ENCODE peak calls at places on chromosomes 6 and 20, in four cellular contexts. One of them, this sample, is unnamed. For H3K36me3, the result is how much of the 10 kb centered on the place peaks cover.

GRCh38 chr20:32037929-32038328 is 14.1 kb upstream of the HCK start:
- DNase-seq in spleen: no peak
- DNase-seq in IMR-90: peak
- DNase-seq in uterus: no peak
- DNase-seq in this sample: no peak

GRCh38 chr6:79188885-79189505 is 45.5 kb downstream of the HMGN3 start:
- DNase-seq in uterus: no peak
- DNase-seq in IMR-90: no peak
- DNase-seq in spleen: no peak
- DNase-seq in this sample: no peak

GRCh38 chr6:4664117-4664626 is 112.0 kb upstream of the CDYL start:
- DNase-seq in IMR-90: peak
- DNase-seq in uterus: peak
- DNase-seq in spleen: no peak
- DNase-seq in this sample: peak

GRCh38 chr6:100134703-100135102 is 140.7 kb upstream of the MCHR2 start:
- DNase-seq in uterus: no peak
- DNase-seq in IMR-90: peak
- DNase-seq in spleen: no peak
- DNase-seq in this sample: no peak

GRCh38 chr20:33730946-33731692 is 677 bp upstream of the ZNF341 start:
- DNase-seq in uterus: no peak
- DNase-seq in IMR-90: no peak
- DNase-seq in spleen: no peak
- DNase-seq in this sample: peak

GRCh38 chr20:1860446-1860845 is 34.8 kb upstream of the SIRPA start:
- DNase-seq in spleen: no peak
- DNase-seq in uterus: no peak
- DNase-seq in IMR-90: peak
- DNase-seq in this sample: no peak

GRCh38 chr6:41298785-41299498 is 12.5 kb upstream of the TREM1 start:
- DNase-seq in uterus: no peak
- DNase-seq in IMR-90: no peak
- DNase-seq in spleen: no peak
- DNase-seq in this sample: no peak

GRCh38 chr6:29948277-29948676 is 5.9 kb downstream of the HLA-A start:
- DNase-seq in uterus: no peak
- DNase-seq in IMR-90: no peak
- DNase-seq in spleen: no peak
- DNase-seq in this sample: no peak

GRCh38 chr20:10626896-10627295 is 46.9 kb downstream of the JAG1 start:
- DNase-seq in spleen: no peak
- DNase-seq in IMR-90: no peak
- DNase-seq in uterus: no peak
- DNase-seq in this sample: no peak

GRCh38 chr6:156126535-156126934 is 650.6 kb upstream of the ARID1B start:
- DNase-seq in uterus: no peak
- DNase-seq in spleen: no peak
- DNase-seq in IMR-90: no peak
- DNase-seq in this sample: no peak

GRCh38 chr6:121881974-121882667 is 446.7 kb downstream of the GJA1 start:
- DNase-seq in uterus: no peak
- DNase-seq in IMR-90: peak
- DNase-seq in spleen: no peak
- DNase-seq in this sample: no peak

GRCh38 chr20:62208061-62208804 is 11.8 kb downstream of the HRH3 start:
- DNase-seq in IMR-90: no peak
- DNase-seq in uterus: no peak
- DNase-seq in spleen: no peak
- DNase-seq in this sample: no peak

GRCh38 chr6:39892490-39893129 is 41.7 kb downstream of the MOCS1 start:
- DNase-seq in uterus: peak
- DNase-seq in spleen: no peak
- DNase-seq in IMR-90: peak
- DNase-seq in this sample: peak

GRCh38 chr6:30361661-30362060 is 16.7 kb downstream of the RPP21 start:
- DNase-seq in uterus: no peak
- DNase-seq in IMR-90: no peak
- DNase-seq in spleen: no peak
- DNase-seq in this sample: no peak

GRCh38 chr6:119079288-119079809 is 885 bp upstream of the FAM184A start:
- DNase-seq in uterus: peak
- DNase-seq in IMR-90: peak
- DNase-seq in spleen: no peak
- DNase-seq in this sample: no peak

GRCh38 chr6:119077643-119078448 is 618 bp downstream of the FAM184A start:
- DNase-seq in uterus: peak
- DNase-seq in spleen: peak
- DNase-seq in IMR-90: no peak
- DNase-seq in this sample: peak

GRCh38 chr6:119076173-119076965 is 2.1 kb downstream of the FAM184A start:
- DNase-seq in spleen: no peak
- DNase-seq in uterus: no peak
- DNase-seq in IMR-90: no peak
- DNase-seq in this sample: no peak

GRCh38 chr6:119076966-119077642 is 1.4 kb downstream of the FAM184A start:
- DNase-seq in IMR-90: no peak
- DNase-seq in spleen: no peak
- DNase-seq in uterus: no peak
- DNase-seq in this sample: no peak

DNA sequence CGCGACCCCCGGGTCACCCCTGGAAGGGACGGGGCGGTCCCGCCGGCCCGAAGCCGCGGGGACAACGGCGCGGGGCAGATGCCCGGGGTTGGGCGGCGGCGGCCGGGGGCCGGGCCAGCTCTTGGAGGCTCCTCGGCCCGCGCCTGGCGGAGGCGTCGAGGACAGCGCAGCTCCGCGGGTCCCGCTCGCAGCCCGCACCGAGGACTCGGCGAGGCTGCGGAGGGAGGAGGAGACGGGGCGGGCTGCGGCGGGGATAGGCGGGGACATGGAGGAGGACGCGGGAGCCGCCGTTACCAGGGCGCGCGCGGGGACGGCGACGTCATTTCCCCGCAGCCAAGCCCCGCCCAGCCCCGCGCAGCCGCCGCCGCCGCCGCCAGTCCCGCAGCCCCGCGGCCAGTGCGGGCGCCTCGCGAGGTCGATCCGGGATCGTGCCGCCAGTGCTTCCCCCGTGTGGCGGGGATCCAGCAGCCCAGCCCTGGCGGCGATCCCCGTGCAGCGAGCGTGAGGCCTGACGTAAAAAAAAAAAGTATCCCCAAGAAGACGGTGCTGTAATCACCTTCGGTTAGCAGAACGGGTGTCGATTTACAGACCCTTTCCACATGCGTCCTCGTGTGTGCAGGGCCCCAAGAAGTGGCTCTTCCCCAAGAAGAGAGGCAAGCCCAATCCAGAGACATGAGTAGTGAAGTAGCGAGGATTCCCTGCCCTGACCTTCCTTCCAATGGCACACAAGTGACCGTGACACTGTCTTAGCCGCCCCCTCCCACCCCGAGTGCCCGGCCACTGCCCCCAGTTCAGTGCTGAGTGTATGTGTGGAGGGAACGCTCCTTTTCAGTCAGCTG is at the start of gene FAM184A:
- DNase-seq in uterus: peak
- DNase-seq in IMR-90: peak
- DNase-seq in spleen: peak
- DNase-seq in this sample: peak
- TF ChIP-seq POLR2A in uterus: peak
- TF ChIP-seq POLR2A in IMR-90: no peak
- TF ChIP-seq POLR2A in spleen: no peak
- TF ChIP-seq POLR2A in this sample: peak

GRCh38 chr6:68958327-68958726 is 323.2 kb downstream of the ADGRB3 start:
- DNase-seq in uterus: no peak
- DNase-seq in spleen: no peak
- DNase-seq in IMR-90: no peak
- DNase-seq in this sample: no peak
- TF ChIP-seq CTCF in uterus: no peak
- TF ChIP-seq CTCF in spleen: no peak
- TF ChIP-seq CTCF in IMR-90: no peak
- TF ChIP-seq CTCF in this sample: no peak

GRCh38 chr20:35719717-35720116 is 20.5 kb downstream of the ROMO1 start:
- DNase-seq in IMR-90: no peak
- DNase-seq in spleen: no peak
- DNase-seq in uterus: no peak
- DNase-seq in this sample: no peak
- H3K36me3 ChIP-seq in IMR-90: half or more
- H3K36me3 ChIP-seq in spleen: half or more
- H3K36me3 ChIP-seq in uterus: under half
- H3K36me3 ChIP-seq in this sample: under half

DNA sequence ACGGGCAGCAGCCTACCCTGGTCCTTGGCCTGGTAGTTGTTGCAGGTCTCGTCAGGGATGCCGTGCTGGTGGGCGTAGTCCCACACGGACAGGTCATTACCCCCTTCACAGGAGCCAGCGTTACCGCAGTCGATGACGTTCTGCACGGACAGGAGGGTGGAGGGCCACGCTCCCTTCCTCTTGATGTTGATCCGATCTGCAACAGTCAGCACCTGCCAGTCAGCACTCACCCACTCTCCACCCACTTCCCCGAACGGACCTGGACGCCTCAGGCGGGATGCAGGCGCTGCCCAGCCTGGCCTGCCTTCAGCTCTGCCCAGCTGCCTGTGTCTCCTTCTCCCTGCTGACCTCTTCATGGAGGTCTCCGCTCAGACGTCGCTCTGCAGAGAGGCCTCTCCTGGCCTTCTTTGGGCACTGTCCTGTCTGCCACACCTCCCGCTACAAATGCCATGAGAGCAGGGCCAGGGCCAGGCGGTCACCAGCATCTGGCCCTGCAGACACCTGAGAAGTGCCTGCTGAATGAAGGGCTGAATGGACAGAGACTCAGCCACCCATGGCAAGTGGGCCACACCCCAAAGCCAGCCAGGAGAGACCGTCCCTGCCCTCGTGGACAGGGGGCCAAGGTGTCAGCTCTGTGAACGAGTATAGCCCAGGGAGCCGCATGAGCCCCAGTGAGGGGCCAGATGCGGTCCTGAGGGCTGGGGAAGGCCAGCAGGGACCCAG is 5.4 kb downstream of the CTSZ start:
- DNase-seq in uterus: no peak
- DNase-seq in spleen: no peak
- DNase-seq in IMR-90: no peak
- DNase-seq in this sample: no peak
- TF ChIP-seq POLR2A in uterus: no peak
- TF ChIP-seq POLR2A in spleen: no peak
- TF ChIP-seq POLR2A in IMR-90: no peak
- TF ChIP-seq POLR2A in this sample: no peak

DNA sequence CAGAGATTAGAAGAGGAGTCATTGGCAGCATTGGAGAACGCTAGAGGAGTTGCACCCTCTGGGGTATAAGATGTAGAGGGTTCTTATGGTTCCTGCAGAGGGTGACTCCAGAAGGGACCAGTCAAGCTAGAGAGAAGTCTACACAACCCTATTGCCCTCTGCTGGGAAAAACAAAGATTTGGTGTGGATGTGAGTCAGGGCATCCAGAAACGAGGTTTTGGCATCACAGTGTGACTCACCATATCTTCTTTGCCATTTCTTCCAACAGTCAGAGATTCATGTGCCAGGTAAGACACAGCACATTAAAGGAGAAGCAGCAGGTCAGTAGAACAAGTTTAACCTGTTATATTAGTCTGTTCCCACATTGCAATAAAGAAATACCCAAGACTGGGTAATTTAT is 598.8 kb downstream of the MAFB start:
- DNase-seq in IMR-90: no peak
- DNase-seq in uterus: no peak
- DNase-seq in spleen: no peak
- DNase-seq in this sample: no peak
- TF ChIP-seq CTCF in IMR-90: no peak
- TF ChIP-seq CTCF in uterus: no peak
- TF ChIP-seq CTCF in spleen: no peak
- TF ChIP-seq CTCF in this sample: no peak

GRCh38 chr20:35049776-35050352 is 42.7 kb downstream of the TRPC4AP start:
- DNase-seq in spleen: no peak
- DNase-seq in uterus: no peak
- DNase-seq in IMR-90: no peak
- DNase-seq in this sample: no peak
- H3K36me3 ChIP-seq in spleen: under half
- H3K36me3 ChIP-seq in uterus: under half
- H3K36me3 ChIP-seq in IMR-90: under half
- H3K36me3 ChIP-seq in this sample: under half